ENCODE peak calls at places on chromosomes 5 and 9, in five cellular contexts. T is GM12878, O is K562, B is H1, Z is HepG2. X is an unnamed sample. For H3K4me1 and H3K79me2, the result is how much of the 10 kb centered on the place peaks cover.

GRCh38 chr5:74502479-74502950 is 138.0 kb downstream of the ENC1 start:
- DNase-seq in B (no peak), T (no peak), O (no peak), Z (peak), X (no peak)

GRCh38 chr5:39411051-39411450 is 13.7 kb downstream of the DAB2 start:
- DNase-seq in O (no peak), T (no peak), Z (no peak), B (no peak), X (no peak)

GRCh38 chr5:14925326-14925725 is 53.7 kb upstream of the ANKH start:
- DNase-seq in T (no peak), Z (no peak), B (no peak), O (no peak), X (no peak)

GRCh38 chr5:139755892-139756671 is 39.5 kb upstream of the PSD2 start:
- DNase-seq in Z (peak), T (no peak), B (peak), O (peak), X (no peak)

GRCh38 chr5:99037668-99038067 is 108.9 kb upstream of the CHD1 start:
- DNase-seq in Z (peak), T (no peak), O (no peak), B (no peak), X (no peak)

GRCh38 chr5:69276422-69277174 is 41.9 kb downstream of the CDK7 start:
- DNase-seq in Z (peak), B (no peak), T (no peak), O (no peak), X (no peak)

GRCh38 chr5:153813871-153814270 is 224.8 kb downstream of the FAM114A2 start:
- DNase-seq in O (no peak), T (no peak), Z (no peak), B (no peak), X (no peak)

GRCh38 chr5:93584531-93585053 is 1.6 kb downstream of the NR2F1 start:
- DNase-seq in O (no peak), T (no peak), B (no peak), Z (no peak), X (no peak)

GRCh38 chr5:64323591-64323990 is 157.9 kb downstream of the RNF180 start:
- DNase-seq in T (no peak), Z (no peak), O (no peak), B (no peak), X (no peak)

GRCh38 chr5:56060276-56061110 is 65.7 kb upstream of the IL6ST start:
- DNase-seq in B (no peak), Z (no peak), O (no peak), T (no peak), X (no peak)

GRCh38 chr5:17379188-17379951 is 118.7 kb upstream of the TAF11L2 start:
- DNase-seq in T (no peak), O (no peak), B (no peak), Z (no peak), X (no peak)

GRCh38 chr5:33679791-33680190 is 212.0 kb downstream of the ADAMTS12 start:
- DNase-seq in B (no peak), Z (no peak), O (no peak), T (no peak), X (no peak)

GRCh38 chr5:120091376-120091948 is 372.6 kb upstream of the PRR16 start:
- DNase-seq in B (no peak), T (no peak), Z (no peak), O (no peak), X (no peak)

GRCh38 chr9:18390393-18390792 is 83.6 kb upstream of the ADAMTSL1 start:
- DNase-seq in B (no peak), O (no peak), Z (no peak), T (no peak), X (no peak)

GRCh38 chr9:114691046-114691955 is 9.3 kb upstream of the TEX48 start:
- DNase-seq in Z (no peak), T (peak), B (no peak), O (no peak), X (peak)

GRCh38 chr9:98228392-98229089 is 26.9 kb downstream of the TBC1D2 start:
- DNase-seq in B (no peak), O (no peak), T (no peak), Z (peak), X (no peak)

GRCh38 chr9:98226516-98226915 is 28.9 kb downstream of the TBC1D2 start:
- DNase-seq in Z (peak), O (no peak), B (no peak), T (no peak), X (no peak)

GRCh38 chr9:98226968-98227367 is 28.5 kb downstream of the TBC1D2 start:
- DNase-seq in Z (no peak), O (no peak), B (no peak), T (no peak), X (no peak)

GRCh38 chr9:98229090-98229395 is 26.4 kb downstream of the TBC1D2 start:
- DNase-seq in O (no peak), B (no peak), Z (no peak), T (no peak), X (no peak)

DNA sequence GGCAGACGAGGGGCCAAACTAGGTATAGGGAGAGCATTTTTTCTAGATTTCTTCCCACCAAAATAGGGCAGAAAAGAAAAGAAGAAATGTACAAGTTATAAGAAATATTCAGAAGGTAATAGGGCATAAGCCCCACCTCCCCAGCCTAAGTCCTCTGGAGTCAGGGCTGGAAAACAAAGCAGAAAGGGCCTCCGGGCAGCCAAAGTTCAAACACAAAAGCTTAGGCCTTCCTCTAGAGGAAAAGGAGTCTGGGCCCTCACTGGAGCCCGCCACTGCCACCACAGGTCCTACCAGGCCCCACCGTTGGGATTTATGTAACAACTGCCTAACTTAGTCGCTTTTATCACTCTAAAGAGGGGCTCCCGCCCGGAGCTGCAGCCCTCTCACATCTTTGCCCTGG is 27.6 kb downstream of the TBC1D2 start:
- DNase-seq in B (no peak), T (no peak), O (no peak), Z (peak), X (no peak)
- H3K4me1 ChIP-seq in B (under half), T (under half), O (under half), Z (half or more), X (under half)

GRCh38 chr5:158923799-158924551 is 175.7 kb downstream of the EBF1 start:
- DNase-seq in B (no peak), O (no peak), Z (no peak), T (peak), X (no peak)
- TF ChIP-seq SP1 in B (no peak), O (no peak), Z (no peak), T (no peak), X (no peak)

GRCh38 chr5:113519412-113519811 is 5.9 kb downstream of the YTHDC2 start:
- DNase-seq in B (no peak), T (no peak), Z (no peak), O (no peak), X (no peak)
- H3K79me2 ChIP-seq in B (under half), T (under half), Z (under half), O (under half), X (half or more)

GRCh38 chr5:136169218-136169617 is 23.7 kb downstream of the SMIM32 start:
- DNase-seq in Z (no peak), B (no peak), T (no peak), O (no peak), X (no peak)

DNA sequence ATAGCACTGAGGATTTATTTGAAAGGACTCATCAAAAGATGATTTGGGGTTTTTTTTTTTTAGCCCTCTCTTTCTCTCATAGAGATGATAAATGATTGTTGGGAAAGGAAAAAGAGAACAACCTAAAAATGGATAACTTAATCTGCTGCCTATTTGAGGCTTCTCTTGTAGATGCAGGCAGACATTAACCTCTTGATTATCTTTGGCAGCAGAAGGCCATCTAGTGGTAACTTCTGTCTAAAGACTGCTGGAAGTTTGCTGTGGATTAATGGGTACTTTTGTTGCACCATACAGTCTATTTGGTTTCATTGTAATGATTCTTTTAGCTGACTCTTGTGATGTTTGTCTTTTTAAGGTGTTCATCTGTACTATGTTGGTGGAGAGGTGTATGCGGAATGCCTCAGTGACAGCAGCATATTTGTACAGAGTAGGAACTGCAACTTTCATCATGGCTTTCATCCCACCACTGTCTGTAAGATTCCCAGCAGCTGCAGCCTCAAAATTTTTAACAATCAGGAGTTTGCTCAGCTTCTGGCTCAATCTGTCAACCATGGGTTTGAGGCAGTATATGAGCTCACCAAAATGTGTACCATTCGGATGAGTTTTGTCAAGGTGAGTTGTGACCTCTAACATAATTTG is 18.8 kb downstream of the SMIM32 start:
- DNase-seq in Z (peak), O (peak), T (peak), B (no peak), X (peak)
- H3K4me1 ChIP-seq in Z (under half), O (under half), T (under half), B (under half), X (under half)

DNA sequence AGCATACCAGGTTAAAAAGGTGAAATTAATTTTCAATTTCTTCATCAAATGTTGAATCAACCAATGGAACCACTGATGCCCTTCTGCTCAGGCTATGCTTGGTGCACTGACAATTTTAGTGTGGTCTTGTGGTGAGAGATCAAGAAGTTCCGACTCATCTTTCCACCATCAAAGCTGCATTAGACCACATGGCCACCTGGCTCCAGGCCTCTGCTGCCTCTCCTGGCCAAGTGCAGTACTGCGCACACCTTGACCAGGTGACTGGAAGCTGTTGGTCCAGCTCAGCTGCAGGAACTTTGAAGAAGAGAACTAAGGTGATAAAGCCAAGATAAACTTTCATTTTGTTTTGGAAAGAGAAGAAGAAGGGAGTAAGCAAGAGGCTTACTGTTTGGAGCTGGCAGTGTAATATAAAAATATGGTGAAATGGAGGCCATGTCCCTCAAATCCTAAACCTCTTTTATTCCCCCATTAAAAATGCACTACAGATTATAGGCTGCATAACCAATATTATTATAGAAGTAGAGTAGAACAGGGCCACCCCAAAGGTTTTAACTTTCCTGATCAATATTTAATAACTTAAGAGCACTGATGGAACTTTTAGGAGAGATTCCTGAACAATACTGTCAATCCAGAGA is 315.5 kb upstream of the C9orf72 start:
- DNase-seq in T (peak), B (peak), Z (peak), O (peak), X (peak)
- TF ChIP-seq SP1 in T (no peak), B (no peak), Z (no peak), O (no peak), X (no peak)

GRCh38 chr5:1279443-1280151 is 15.3 kb downstream of the TERT start:
- DNase-seq in B (no peak), Z (no peak), T (no peak), O (no peak), X (no peak)

GRCh38 chr5:1277331-1277730 is 17.5 kb downstream of the TERT start:
- DNase-seq in Z (no peak), O (no peak), B (no peak), T (no peak), X (no peak)

GRCh38 chr5:1277781-1278180 is 17.1 kb downstream of the TERT start:
- DNase-seq in B (no peak), T (no peak), O (no peak), Z (no peak), X (no peak)

GRCh38 chr5:1278216-1278615 is 16.7 kb downstream of the TERT start:
- DNase-seq in B (no peak), T (no peak), Z (no peak), O (no peak), X (no peak)

GRCh38 chr5:1278656-1279442 is 16.0 kb downstream of the TERT start:
- DNase-seq in T (no peak), B (no peak), O (no peak), Z (no peak), X (no peak)
- H3K79me2 ChIP-seq in T (under half), B (under half), O (under half), Z (under half), X (under half)

GRCh38 chr5:157186309-157187045 is 5.8 kb downstream of the ITK start:
- DNase-seq in O (no peak), Z (no peak), B (no peak), T (no peak), X (no peak)

GRCh38 chr5:157189223-157189622 is 8.6 kb downstream of the ITK start:
- DNase-seq in T (no peak), Z (no peak), B (no peak), O (no peak), X (no peak)

GRCh38 chr5:157188270-157188669 is 7.6 kb downstream of the ITK start:
- DNase-seq in T (no peak), Z (no peak), O (no peak), B (no peak), X (no peak)

GRCh38 chr5:157184117-157184516 is 3.5 kb downstream of the ITK start:
- DNase-seq in Z (no peak), O (no peak), T (no peak), B (no peak), X (no peak)

DNA sequence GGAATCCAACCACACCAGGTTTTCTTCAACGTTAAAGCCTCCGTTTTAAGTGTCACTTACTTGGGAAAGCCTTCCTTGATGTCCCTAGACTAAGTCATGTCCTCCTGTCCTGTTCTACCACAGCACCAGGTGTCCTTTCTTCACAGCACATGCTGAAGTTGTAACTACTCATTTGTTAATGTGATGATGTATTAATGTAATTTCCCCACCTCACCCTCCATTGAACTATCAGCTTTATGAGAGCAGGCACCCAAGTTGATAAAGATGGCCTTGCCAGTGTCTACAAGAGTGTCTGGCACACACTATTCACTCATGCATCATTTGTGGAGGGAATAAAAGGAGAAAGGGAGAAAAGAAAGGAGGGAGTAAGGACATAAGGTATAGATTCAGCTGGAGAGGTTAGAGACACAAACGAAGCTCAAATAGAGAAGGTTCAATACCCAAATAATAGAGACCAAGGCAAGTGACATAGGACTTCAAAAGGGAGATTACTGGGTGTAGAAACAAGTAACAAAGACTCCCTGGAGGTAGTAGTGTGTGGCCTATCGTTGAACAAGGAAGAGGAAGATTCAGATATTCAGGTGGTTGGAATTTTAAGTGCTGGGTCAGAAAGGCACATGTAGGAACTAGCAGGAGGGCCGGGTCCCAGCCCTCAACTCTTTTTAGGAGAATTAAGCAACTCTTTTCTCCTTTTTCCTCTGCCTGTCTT is 6.6 kb downstream of the ITK start:
- DNase-seq in T (no peak), O (no peak), Z (no peak), B (no peak), X (no peak)
- H3K4me1 ChIP-seq in T (under half), O (under half), Z (under half), B (under half), X (under half)

GRCh38 chr9:110050925-110051355 is 157.0 kb downstream of the C9orf152 start:
- DNase-seq in B (no peak), O (no peak), Z (no peak), T (no peak), X (peak)
- TF ChIP-seq SP1 in B (no peak), O (no peak), Z (no peak), T (no peak), X (peak)